ENCODE peak calls at places on chromosomes 16 and 17, in nine cellular contexts. One of them, this sample, is unnamed.

GRCh38 chr16:79717324-79717848 is 116.8 kb upstream of the MAF start:
- DNase-seq in A549: no peak
- DNase-seq in sigmoid colon: no peak
- DNase-seq in GM12878: no peak
- DNase-seq in H1: no peak
- DNase-seq in ovary: no peak
- DNase-seq in transverse colon: no peak
- DNase-seq in tibial nerve: no peak
- DNase-seq in SK-N-SH: peak; percentile 62
- DNase-seq in this sample: no peak

GRCh38 chr16:25012525-25012991 is 2.6 kb downstream of the ARHGAP17 start:
- DNase-seq in A549: peak; percentile 49
- DNase-seq in sigmoid colon: no peak
- DNase-seq in GM12878: no peak
- DNase-seq in H1: no peak
- DNase-seq in ovary: no peak
- DNase-seq in transverse colon: peak; percentile 59
- DNase-seq in tibial nerve: peak; percentile 27
- DNase-seq in SK-N-SH: no peak
- DNase-seq in this sample: no peak

GRCh38 chr17:36105718-36106117 is 2.1 kb downstream of the CCL4 start:
- DNase-seq in A549: no peak
- DNase-seq in sigmoid colon: no peak
- DNase-seq in GM12878: no peak
- DNase-seq in H1: no peak
- DNase-seq in ovary: no peak
- DNase-seq in transverse colon: no peak
- DNase-seq in tibial nerve: no peak
- DNase-seq in SK-N-SH: no peak
- DNase-seq in this sample: no peak

GRCh38 chr17:74677558-74678466 is 34.9 kb downstream of the CD300LF start:
- DNase-seq in A549: peak; percentile 69
- DNase-seq in sigmoid colon: no peak
- DNase-seq in GM12878: no peak
- DNase-seq in H1: no peak
- DNase-seq in ovary: no peak
- DNase-seq in transverse colon: no peak
- DNase-seq in tibial nerve: no peak
- DNase-seq in SK-N-SH: peak; percentile 77
- DNase-seq in this sample: peak; percentile 36

GRCh38 chr17:69732272-69732671 is 317.8 kb downstream of the MAP2K6 start:
- DNase-seq in A549: no peak
- DNase-seq in sigmoid colon: no peak
- DNase-seq in GM12878: no peak
- DNase-seq in H1: no peak
- DNase-seq in ovary: no peak
- DNase-seq in transverse colon: no peak
- DNase-seq in tibial nerve: no peak
- DNase-seq in SK-N-SH: no peak
- DNase-seq in this sample: no peak

GRCh38 chr16:21222495-21223337 is 10.8 kb upstream of the ANKS4B start:
- DNase-seq in A549: no peak
- DNase-seq in sigmoid colon: no peak
- DNase-seq in GM12878: no peak
- DNase-seq in H1: no peak
- DNase-seq in ovary: no peak
- DNase-seq in transverse colon: peak; percentile 18
- DNase-seq in tibial nerve: no peak
- DNase-seq in SK-N-SH: no peak
- DNase-seq in this sample: no peak

GRCh38 chr16:68311316-68311620 is 449 bp downstream of the PRMT7 start:
- DNase-seq in A549: no peak
- DNase-seq in sigmoid colon: no peak
- DNase-seq in GM12878: no peak
- DNase-seq in H1: no peak
- DNase-seq in ovary: no peak
- DNase-seq in transverse colon: no peak
- DNase-seq in tibial nerve: no peak
- DNase-seq in SK-N-SH: no peak
- DNase-seq in this sample: no peak

GRCh38 chr17:40419559-40420331 is 2.0 kb upstream of the TOP2A start:
- DNase-seq in A549: no peak
- DNase-seq in sigmoid colon: no peak
- DNase-seq in GM12878: no peak
- DNase-seq in H1: no peak
- DNase-seq in ovary: no peak
- DNase-seq in transverse colon: no peak
- DNase-seq in tibial nerve: no peak
- DNase-seq in SK-N-SH: peak; percentile 47
- DNase-seq in this sample: no peak

GRCh38 chr17:42018339-42018738 is 1.1 kb upstream of the DNAJC7 start:
- DNase-seq in A549: no peak
- DNase-seq in sigmoid colon: no peak
- DNase-seq in GM12878: no peak
- DNase-seq in H1: no peak
- DNase-seq in ovary: no peak
- DNase-seq in transverse colon: no peak
- DNase-seq in tibial nerve: no peak
- DNase-seq in SK-N-SH: no peak
- DNase-seq in this sample: no peak

GRCh38 chr16:11152205-11152604 is 103.8 kb downstream of the SOCS1 start:
- DNase-seq in A549: no peak
- DNase-seq in sigmoid colon: no peak
- DNase-seq in GM12878: no peak
- DNase-seq in H1: no peak
- DNase-seq in ovary: no peak
- DNase-seq in transverse colon: no peak
- DNase-seq in tibial nerve: no peak
- DNase-seq in SK-N-SH: peak; percentile 58
- DNase-seq in this sample: no peak

GRCh38 chr17:63481488-63481870 is 4.6 kb downstream of the ACE start:
- DNase-seq in A549: no peak
- DNase-seq in sigmoid colon: no peak
- DNase-seq in GM12878: no peak
- DNase-seq in H1: no peak
- DNase-seq in ovary: no peak
- DNase-seq in transverse colon: no peak
- DNase-seq in tibial nerve: no peak
- DNase-seq in SK-N-SH: no peak
- DNase-seq in this sample: peak; percentile 70

GRCh38 chr17:69972251-69972650 is 102.8 kb upstream of the KCNJ16 start:
- DNase-seq in A549: no peak
- DNase-seq in sigmoid colon: no peak
- DNase-seq in GM12878: no peak
- DNase-seq in H1: no peak
- DNase-seq in ovary: no peak
- DNase-seq in transverse colon: no peak
- DNase-seq in tibial nerve: no peak
- DNase-seq in SK-N-SH: no peak
- DNase-seq in this sample: no peak

GRCh38 chr17:412211-413015 is 59.8 kb upstream of the RPH3AL start:
- DNase-seq in A549: peak; percentile 70
- DNase-seq in sigmoid colon: no peak
- DNase-seq in GM12878: no peak
- DNase-seq in H1: peak; percentile 54
- DNase-seq in ovary: peak; percentile 37
- DNase-seq in transverse colon: peak; percentile 59
- DNase-seq in tibial nerve: peak; percentile 62
- DNase-seq in SK-N-SH: peak; percentile 73
- DNase-seq in this sample: peak; percentile 48

GRCh38 chr16:57800213-57801097 is 1.8 kb downstream of the KIFC3 start:
- DNase-seq in A549: no peak
- DNase-seq in sigmoid colon: no peak
- DNase-seq in GM12878: no peak
- DNase-seq in H1: no peak
- DNase-seq in ovary: no peak
- DNase-seq in transverse colon: no peak
- DNase-seq in tibial nerve: no peak
- DNase-seq in SK-N-SH: peak; percentile 8
- DNase-seq in this sample: no peak
- TF ChIP-seq EP300 in A549: no peak
- TF ChIP-seq EP300 in sigmoid colon: no peak
- TF ChIP-seq EP300 in GM12878: no peak
- TF ChIP-seq EP300 in H1: no peak
- TF ChIP-seq EP300 in ovary: no peak
- TF ChIP-seq EP300 in transverse colon: no peak
- TF ChIP-seq EP300 in tibial nerve: no peak
- TF ChIP-seq EP300 in SK-N-SH: no peak
- TF ChIP-seq EP300 in this sample: no peak

DNA sequence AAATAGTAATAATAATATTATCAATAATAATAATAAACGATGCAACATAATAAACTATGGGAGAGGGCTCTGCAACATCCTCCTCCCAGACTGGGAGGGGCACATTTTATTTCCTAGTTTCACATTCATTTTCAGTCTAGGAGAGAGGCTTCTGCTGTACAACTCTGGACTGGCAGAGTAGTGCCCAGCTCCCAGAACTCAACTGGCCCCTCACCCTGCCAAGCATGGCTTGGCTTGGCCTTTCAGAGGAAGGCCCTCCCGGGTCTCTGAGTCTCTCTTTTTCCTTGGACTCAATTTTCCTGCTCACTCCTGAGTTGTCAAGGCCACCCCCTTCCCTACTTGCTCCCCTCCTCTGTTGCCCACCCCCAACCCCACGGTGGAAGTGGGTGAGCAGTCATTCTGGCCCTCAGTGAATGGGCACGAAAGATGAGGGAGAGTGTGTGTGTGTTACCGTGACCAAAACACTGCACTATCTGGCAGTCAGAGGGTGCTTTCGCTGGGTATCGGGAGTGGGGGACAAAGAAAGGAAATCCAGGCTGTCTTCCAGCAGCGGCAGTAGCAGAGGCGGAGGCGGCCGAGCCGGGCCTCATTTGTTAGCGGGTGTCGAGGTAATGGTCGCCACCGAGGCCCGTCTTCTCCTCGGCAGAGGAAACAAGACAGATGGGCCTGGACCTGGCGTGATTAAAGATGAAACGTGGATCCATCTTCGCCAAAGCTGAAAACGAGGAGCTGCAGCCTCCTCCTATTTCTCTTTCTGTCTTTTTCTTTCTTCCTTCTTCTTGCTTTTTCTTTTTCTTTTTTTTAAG is 2.3 kb downstream of the HOXB4 start:
- DNase-seq in A549: no peak
- DNase-seq in sigmoid colon: no peak
- DNase-seq in GM12878: no peak
- DNase-seq in H1: no peak
- DNase-seq in ovary: no peak
- DNase-seq in transverse colon: no peak
- DNase-seq in tibial nerve: no peak
- DNase-seq in SK-N-SH: no peak
- DNase-seq in this sample: no peak
- H3K4me3 ChIP-seq in A549: no peak overlapping the region
- H3K4me3 ChIP-seq in sigmoid colon: peak overlapping the region; percentile 67
- H3K4me3 ChIP-seq in GM12878: no peak overlapping the region
- H3K4me3 ChIP-seq in H1: no peak overlapping the region
- H3K4me3 ChIP-seq in ovary: no peak overlapping the region
- H3K4me3 ChIP-seq in transverse colon: peak overlapping the region; percentile 47
- H3K4me3 ChIP-seq in tibial nerve: peak overlapping the region; percentile 53
- H3K4me3 ChIP-seq in SK-N-SH: no peak overlapping the region
- H3K4me3 ChIP-seq in this sample: no peak overlapping the region

DNA sequence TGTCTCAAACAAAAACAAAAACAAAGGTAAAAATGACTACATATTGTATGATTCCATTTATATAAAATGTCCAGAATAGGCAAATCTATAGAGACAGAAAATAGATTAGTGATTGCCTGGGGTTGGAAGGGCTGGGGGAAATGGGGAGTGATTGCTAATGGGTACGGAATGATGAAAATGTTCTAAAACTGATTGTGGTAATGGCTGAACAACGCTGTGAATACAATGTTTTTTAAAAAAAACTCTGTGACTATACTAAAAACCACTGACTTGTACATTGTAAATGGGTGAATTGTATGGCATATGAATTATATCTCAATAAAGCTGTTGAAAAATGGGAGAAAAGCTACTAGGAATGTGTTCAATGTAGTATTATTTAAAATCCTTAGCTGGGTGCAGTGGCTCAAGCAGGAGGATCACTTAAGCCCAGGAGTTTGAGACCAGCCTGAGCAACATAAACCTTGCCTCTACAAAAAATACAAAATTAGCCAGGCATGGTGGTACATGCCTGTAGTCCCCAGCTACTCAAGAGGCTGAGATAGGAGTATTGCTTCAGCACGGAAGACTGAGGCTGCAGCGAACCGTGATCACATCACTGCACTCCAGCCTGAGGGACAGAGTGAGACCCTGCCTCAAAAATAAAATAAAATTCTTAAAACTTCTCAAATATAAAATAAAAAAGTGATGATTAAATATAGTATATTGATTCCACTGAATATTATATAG is 47.9 kb downstream of the TOM1L2 start:
- DNase-seq in A549: no peak
- DNase-seq in sigmoid colon: no peak
- DNase-seq in GM12878: no peak
- DNase-seq in H1: no peak
- DNase-seq in ovary: no peak
- DNase-seq in transverse colon: no peak
- DNase-seq in tibial nerve: no peak
- DNase-seq in SK-N-SH: no peak
- DNase-seq in this sample: no peak
- H3K4me1 ChIP-seq in A549: peaks cover 54% of the 10 kb centered on the region
- H3K4me1 ChIP-seq in sigmoid colon: peaks cover 74% of the 10 kb centered on the region
- H3K4me1 ChIP-seq in GM12878: peaks cover 5% of the 10 kb centered on the region
- H3K4me1 ChIP-seq in H1: peaks cover 16% of the 10 kb centered on the region
- H3K4me1 ChIP-seq in ovary: peaks cover 14% of the 10 kb centered on the region
- H3K4me1 ChIP-seq in transverse colon: peaks cover 42% of the 10 kb centered on the region
- H3K4me1 ChIP-seq in tibial nerve: peaks cover 84% of the 10 kb centered on the region
- H3K4me1 ChIP-seq in SK-N-SH: peaks cover 34% of the 10 kb centered on the region
- H3K4me1 ChIP-seq in this sample: peaks cover 35% of the 10 kb centered on the region

GRCh38 chr17:50098583-50098982 is 3.4 kb downstream of the PDK2 start:
- DNase-seq in A549: no peak
- DNase-seq in sigmoid colon: no peak
- DNase-seq in GM12878: no peak
- DNase-seq in H1: no peak
- DNase-seq in ovary: no peak
- DNase-seq in transverse colon: no peak
- DNase-seq in tibial nerve: no peak
- DNase-seq in SK-N-SH: no peak
- DNase-seq in this sample: no peak

GRCh38 chr17:50097907-50098306 is 2.8 kb downstream of the PDK2 start:
- DNase-seq in A549: no peak
- DNase-seq in sigmoid colon: no peak
- DNase-seq in GM12878: no peak
- DNase-seq in H1: no peak
- DNase-seq in ovary: no peak
- DNase-seq in transverse colon: no peak
- DNase-seq in tibial nerve: no peak
- DNase-seq in SK-N-SH: no peak
- DNase-seq in this sample: no peak

GRCh38 chr17:50096758-50097157 is 1.6 kb downstream of the PDK2 start:
- DNase-seq in A549: no peak
- DNase-seq in sigmoid colon: no peak
- DNase-seq in GM12878: no peak
- DNase-seq in H1: no peak
- DNase-seq in ovary: no peak
- DNase-seq in transverse colon: no peak
- DNase-seq in tibial nerve: no peak
- DNase-seq in SK-N-SH: no peak
- DNase-seq in this sample: no peak

GRCh38 chr17:50096092-50096491 is 941 bp downstream of the PDK2 start:
- DNase-seq in A549: no peak
- DNase-seq in sigmoid colon: no peak
- DNase-seq in GM12878: no peak
- DNase-seq in H1: no peak
- DNase-seq in ovary: peak; percentile 47
- DNase-seq in transverse colon: no peak
- DNase-seq in tibial nerve: no peak
- DNase-seq in SK-N-SH: no peak
- DNase-seq in this sample: no peak

GRCh38 chr17:50097455-50097854 is 2.3 kb downstream of the PDK2 start:
- DNase-seq in A549: no peak
- DNase-seq in sigmoid colon: no peak
- DNase-seq in GM12878: no peak
- DNase-seq in H1: no peak
- DNase-seq in ovary: no peak
- DNase-seq in transverse colon: no peak
- DNase-seq in tibial nerve: no peak
- DNase-seq in SK-N-SH: no peak
- DNase-seq in this sample: no peak
- TF ChIP-seq EP300 in A549: no peak
- TF ChIP-seq EP300 in sigmoid colon: no peak
- TF ChIP-seq EP300 in GM12878: no peak
- TF ChIP-seq EP300 in H1: no peak
- TF ChIP-seq EP300 in ovary: no peak
- TF ChIP-seq EP300 in transverse colon: no peak
- TF ChIP-seq EP300 in tibial nerve: no peak
- TF ChIP-seq EP300 in SK-N-SH: no peak
- TF ChIP-seq EP300 in this sample: no peak

This sample was measured in upper lobe of left lung.